ENCODE peak calls at places on chromosomes 7 and 10, in ten cellular contexts. O is stomach, A is SK-N-SH, J is A549, Z is K562, V is ovary, K is GM12878, H is H1, M is esophagus muscularis mucosa, S is tibial nerve. U is an unnamed sample.

GRCh38 chr7:130114776-130115175 is 44.4 kb downstream of the KLHDC10 start:
- DNase-seq in O (no peak), A (no peak), J (no peak), Z (no peak), V (no peak), K (no peak), H (no peak), M (no peak), S (no peak), U (no peak)

GRCh38 chr7:29332027-29332806 is 137.6 kb downstream of the CHN2 start:
- DNase-seq in O (no peak), A (no peak), J (no peak), Z (no peak), V (no peak), K (no peak), H (no peak), M (no peak), S (no peak), U (no peak)

GRCh38 chr7:66213637-66214036 is 8.5 kb downstream of the TPST1 start:
- DNase-seq in O (no peak), A (no peak), J (no peak), Z (no peak), V (no peak), K (no peak), H (no peak), M (no peak), S (no peak), U (no peak)

GRCh38 chr10:62048919-62049636 is 147.6 kb downstream of the ARID5B start:
- DNase-seq in O (peak), A (peak), J (peak), Z (peak), V (peak), K (no peak), H (peak), M (peak), S (peak), U (peak)

GRCh38 chr10:4807803-4808507 is 18.1 kb upstream of the AKR1E2 start:
- DNase-seq in O (no peak), A (no peak), J (peak), Z (no peak), V (no peak), K (no peak), H (no peak), M (no peak), S (no peak), U (no peak)

GRCh38 chr10:2978111-2978510 is 89.2 kb upstream of the PFKP start:
- DNase-seq in O (no peak), A (peak), J (peak), Z (no peak), V (no peak), K (peak), H (no peak), M (no peak), S (no peak), U (no peak)

GRCh38 chr10:99421233-99421739 is 9.1 kb downstream of the GOT1 start:
- DNase-seq in O (no peak), A (no peak), J (no peak), Z (no peak), V (no peak), K (no peak), H (no peak), M (no peak), S (no peak), U (no peak)

GRCh38 chr10:13743101-13743693 is 156.4 kb downstream of the PRPF18 start:
- DNase-seq in O (no peak), A (no peak), J (no peak), Z (no peak), V (no peak), K (peak), H (no peak), M (no peak), S (no peak), U (no peak)

GRCh38 chr7:92671502-92672169 is 81.4 kb upstream of the FAM133B start:
- DNase-seq in O (no peak), A (no peak), J (no peak), Z (no peak), V (no peak), K (no peak), H (no peak), M (no peak), S (no peak), U (no peak)

GRCh38 chr10:70300461-70300860 is 16.7 kb upstream of the NPFFR1 start:
- DNase-seq in O (no peak), A (no peak), J (no peak), Z (no peak), V (no peak), K (no peak), H (no peak), M (no peak), S (no peak), U (no peak)

GRCh38 chr10:129848084-129848483 is 116.0 kb downstream of the EBF3 start:
- DNase-seq in O (no peak), A (no peak), J (no peak), Z (no peak), V (no peak), K (no peak), H (no peak), M (no peak), S (no peak), U (no peak)

GRCh38 chr10:71218046-71218832 is 5.9 kb downstream of the UNC5B start:
- DNase-seq in O (peak), A (no peak), J (peak), Z (peak), V (no peak), K (no peak), H (no peak), M (no peak), S (no peak), U (no peak)

GRCh38 chr7:133511242-133511641 is 258.4 kb downstream of the EXOC4 start:
- DNase-seq in O (no peak), A (no peak), J (no peak), Z (no peak), V (no peak), K (no peak), H (no peak), M (no peak), S (no peak), U (no peak)

GRCh38 chr10:76086571-76087260 is 655.3 kb downstream of the LRMDA start:
- DNase-seq in O (no peak), A (peak), J (peak), Z (peak), V (peak), K (peak), H (no peak), M (no peak), S (no peak), U (peak)

GRCh38 chr10:77896058-77896457 is 30.5 kb downstream of the DLG5 start:
- DNase-seq in O (no peak), A (no peak), J (no peak), Z (no peak), V (no peak), K (no peak), H (no peak), M (no peak), S (no peak), U (no peak)

GRCh38 chr7:138292951-138293350 is 167.1 kb upstream of the TRIM24 start:
- DNase-seq in O (no peak), A (no peak), J (no peak), Z (no peak), V (no peak), K (no peak), H (no peak), M (no peak), S (no peak), U (no peak)

GRCh38 chr7:54090652-54091213 is 451.4 kb upstream of the VSTM2A start:
- DNase-seq in O (no peak), A (no peak), J (no peak), Z (no peak), V (no peak), K (no peak), H (no peak), M (no peak), S (no peak), U (no peak)

GRCh38 chr10:71087622-71088021 is 124.7 kb upstream of the UNC5B start:
- DNase-seq in O (peak), A (no peak), J (no peak), Z (peak), V (no peak), K (no peak), H (no peak), M (no peak), S (no peak), U (no peak)

GRCh38 chr7:39132306-39132705 is 154.6 kb downstream of the POU6F2 start:
- DNase-seq in O (no peak), A (no peak), J (no peak), Z (no peak), V (no peak), K (no peak), H (no peak), M (no peak), S (no peak), U (no peak)

GRCh38 chr7:135979674-135980660 is 2.8 kb upstream of the MTPN start:
- DNase-seq in O (no peak), A (no peak), J (no peak), Z (no peak), V (no peak), K (no peak), H (no peak), M (no peak), S (no peak), U (no peak)

GRCh38 chr10:878333-878753 is 53.2 kb downstream of the LARP4B start:
- DNase-seq in O (no peak), A (no peak), J (no peak), Z (no peak), V (no peak), K (no peak), H (no peak), M (no peak), S (no peak), U (no peak)

GRCh38 chr7:116166167-116166566 is 44.2 kb upstream of the TES start:
- DNase-seq in O (no peak), A (no peak), J (no peak), Z (no peak), V (no peak), K (no peak), H (no peak), M (no peak), S (no peak), U (no peak)

GRCh38 chr7:95338832-95339231 is 14.5 kb upstream of the PON1 start:
- DNase-seq in O (no peak), A (no peak), J (no peak), Z (no peak), V (no peak), K (no peak), H (no peak), M (no peak), S (no peak), U (no peak)

GRCh38 chr7:2405601-2406345 is 2.4 kb downstream of the CHST12 start:
- DNase-seq in O (no peak), A (no peak), J (no peak), Z (no peak), V (no peak), K (peak), H (no peak), M (no peak), S (no peak), U (peak)

GRCh38 chr7:86913709-86914108 is 145.7 kb downstream of the ELAPOR2 start:
- DNase-seq in O (no peak), A (peak), J (no peak), Z (no peak), V (no peak), K (no peak), H (no peak), M (no peak), S (no peak), U (no peak)

GRCh38 chr10:93541402-93542357 is 24.8 kb upstream of the FFAR4 start:
- DNase-seq in O (peak), A (peak), J (peak), Z (peak), V (no peak), K (no peak), H (no peak), M (no peak), S (no peak), U (peak)

GRCh38 chr7:89760690-89761089 is 393.6 kb upstream of the STEAP1 start:
- DNase-seq in O (no peak), A (no peak), J (no peak), Z (no peak), V (no peak), K (no peak), H (no peak), M (no peak), S (no peak), U (no peak)

GRCh38 chr7:96855691-96856090 is 146.0 kb upstream of the SEM1 start:
- DNase-seq in O (no peak), A (no peak), J (no peak), Z (no peak), V (no peak), K (no peak), H (no peak), M (no peak), S (no peak), U (no peak)

GRCh38 chr10:75211007-75211735 is 575 bp downstream of the VDAC2 start:
- DNase-seq in O (peak), A (peak), J (peak), Z (peak), V (no peak), K (no peak), H (no peak), M (no peak), S (no peak), U (peak)

GRCh38 chr10:15324113-15324512 is 47.0 kb downstream of the FAM171A1 start:
- DNase-seq in O (no peak), A (no peak), J (no peak), Z (no peak), V (no peak), K (no peak), H (no peak), M (no peak), S (no peak), U (no peak)

GRCh38 chr10:71269301-71270288 is 49.5 kb upstream of the SLC29A3 start:
- DNase-seq in O (no peak), A (no peak), J (no peak), Z (peak), V (no peak), K (no peak), H (peak), M (no peak), S (no peak), U (no peak)

GRCh38 chr10:35353399-35353798 is 17.1 kb downstream of the CCNY start:
- DNase-seq in O (no peak), A (no peak), J (no peak), Z (no peak), V (no peak), K (no peak), H (no peak), M (no peak), S (no peak), U (no peak)

GRCh38 chr10:114370199-114370598 is 34.1 kb downstream of the AFAP1L2 start:
- DNase-seq in O (no peak), A (no peak), J (no peak), Z (no peak), V (no peak), K (no peak), H (no peak), M (no peak), S (no peak), U (no peak)

GRCh38 chr10:69180525-69181204 is 631 bp downstream of the SUPV3L1 start:
- DNase-seq in O (no peak), A (no peak), J (peak), Z (peak), V (peak), K (no peak), H (no peak), M (no peak), S (no peak), U (no peak)

GRCh38 chr7:143367972-143368371 is 5.5 kb upstream of the FAM131B start:
- DNase-seq in O (peak), A (peak), J (peak), Z (no peak), V (no peak), K (no peak), H (no peak), M (no peak), S (no peak), U (peak)

GRCh38 chr10:97755718-97756117 is 16.1 kb downstream of the SFRP5 start:
- DNase-seq in O (no peak), A (no peak), J (no peak), Z (no peak), V (no peak), K (no peak), H (no peak), M (no peak), S (no peak), U (no peak)
- TF ChIP-seq EP300 in O (no peak), A (no peak), J (no peak), Z (no peak), V (no peak), K (no peak), H (no peak), M (no peak), S (no peak), U (no peak)

GRCh38 chr10:102721954-102722353 is 7.5 kb downstream of the SFXN2 start:
- DNase-seq in O (no peak), A (no peak), J (no peak), Z (no peak), V (no peak), K (no peak), H (no peak), M (no peak), S (no peak), U (no peak)
- TF ChIP-seq EP300 in O (no peak), A (no peak), J (no peak), Z (no peak), V (no peak), K (no peak), H (no peak), M (no peak), S (no peak), U (no peak)

GRCh38 chr7:24896031-24896433 is 83.9 kb downstream of the OSBPL3 start:
- DNase-seq in O (no peak), A (no peak), J (no peak), Z (no peak), V (no peak), K (peak), H (no peak), M (no peak), S (no peak), U (peak)
- TF ChIP-seq EP300 in O (no peak), A (no peak), J (no peak), Z (no peak), V (no peak), K (peak), H (no peak), M (no peak), S (no peak), U (no peak)

GRCh38 chr10:126528320-126528835 is 140.1 kb upstream of the ADAM12 start:
- DNase-seq in O (no peak), A (no peak), J (no peak), Z (no peak), V (no peak), K (no peak), H (no peak), M (peak), S (no peak), U (no peak)
- TF ChIP-seq EP300 in O (no peak), A (no peak), J (no peak), Z (no peak), V (no peak), K (no peak), H (no peak), M (no peak), S (no peak), U (no peak)

GRCh38 chr7:17305387-17306171 is 7.1 kb downstream of the AHR start:
- DNase-seq in O (no peak), A (no peak), J (no peak), Z (no peak), V (no peak), K (no peak), H (no peak), M (no peak), S (no peak), U (no peak)
- TF ChIP-seq EP300 in O (no peak), A (no peak), J (peak), Z (no peak), V (no peak), K (no peak), H (no peak), M (no peak), S (no peak), U (no peak)

GRCh38 chr10:124292911-124293640 is 125.6 kb downstream of the OAT start:
- DNase-seq in O (no peak), A (no peak), J (no peak), Z (no peak), V (no peak), K (no peak), H (no peak), M (no peak), S (no peak), U (no peak)

GRCh38 chr10:124288928-124289921 is 129.5 kb downstream of the OAT start:
- DNase-seq in O (no peak), A (no peak), J (no peak), Z (no peak), V (no peak), K (no peak), H (no peak), M (no peak), S (no peak), U (no peak)

GRCh38 chr10:124290095-124290795 is 128.5 kb downstream of the OAT start:
- DNase-seq in O (no peak), A (no peak), J (no peak), Z (peak), V (no peak), K (peak), H (no peak), M (no peak), S (no peak), U (peak)

GRCh38 chr10:124293641-124294449 is 124.9 kb downstream of the OAT start:
- DNase-seq in O (no peak), A (peak), J (no peak), Z (no peak), V (no peak), K (no peak), H (no peak), M (no peak), S (no peak), U (no peak)

DNA sequence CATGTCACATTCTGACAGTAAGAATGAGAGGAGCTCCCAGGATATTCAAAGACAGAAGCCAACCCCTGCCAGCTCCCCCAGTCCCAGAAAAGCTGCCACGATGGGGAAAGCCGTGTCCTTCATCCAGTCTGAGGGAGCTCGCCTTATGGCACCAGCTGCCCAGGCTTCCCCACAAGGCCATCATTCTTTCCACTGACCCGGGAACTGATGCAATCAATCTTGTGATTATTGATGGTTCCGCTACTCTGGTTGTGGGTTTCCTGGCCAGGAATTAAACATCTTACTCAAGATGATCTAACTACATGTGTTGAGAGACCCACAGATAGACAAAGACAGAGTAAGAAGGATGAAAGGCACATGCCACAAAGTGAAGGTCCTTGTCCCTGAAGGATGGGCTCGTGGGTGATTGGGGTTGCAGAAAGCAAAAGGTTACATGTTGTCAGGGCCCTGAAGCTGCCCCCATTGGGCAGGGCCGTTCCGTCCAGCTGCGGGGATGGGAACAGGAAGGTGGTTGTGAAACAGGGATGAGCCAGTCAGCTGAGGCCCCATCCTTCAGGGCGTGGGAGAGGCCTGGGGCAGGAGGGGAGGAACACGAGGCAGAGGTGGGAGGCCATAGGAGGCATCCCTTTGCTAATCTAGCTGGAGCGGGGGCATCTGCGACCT is 127.6 kb downstream of the OAT start:
- DNase-seq in O (no peak), A (no peak), J (no peak), Z (no peak), V (no peak), K (no peak), H (no peak), M (no peak), S (peak), U (peak)
- TF ChIP-seq EP300 in O (no peak), A (no peak), J (no peak), Z (no peak), V (no peak), K (no peak), H (no peak), M (no peak), S (peak), U (no peak)

DNA sequence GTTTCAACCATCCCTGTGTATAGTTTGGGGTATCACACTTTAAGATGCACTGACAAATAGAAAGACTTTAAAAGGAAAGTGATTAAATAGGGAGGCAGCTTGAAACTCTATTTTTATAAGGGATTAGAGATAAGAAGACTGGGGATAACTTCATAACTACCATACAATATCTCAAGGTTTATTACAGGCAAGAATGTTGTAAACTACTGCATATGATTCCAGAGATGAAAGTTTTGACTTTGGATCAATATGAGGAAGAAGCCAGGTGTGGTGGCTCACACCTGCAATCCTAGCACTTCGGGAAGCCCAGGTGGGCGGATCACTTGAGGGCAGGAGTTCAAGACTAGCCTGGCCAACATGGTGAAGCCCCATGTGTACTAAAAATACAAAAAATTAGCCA is 96.1 kb downstream of the DNAJC1 start:
- DNase-seq in O (no peak), A (no peak), J (no peak), Z (no peak), V (no peak), K (no peak), H (no peak), M (no peak), S (no peak), U (no peak)
- TF ChIP-seq EP300 in O (no peak), A (no peak), J (no peak), Z (no peak), V (no peak), K (no peak), H (no peak), M (no peak), S (no peak), U (no peak)